ENCODE peak calls at places on chromosomes 6 and 20, in six cellular contexts. T, W, N, B, E and D are unnamed samples.

GRCh38 chr6:142207265-142207877 is 60.3 kb downstream of the VTA1 start:
- DNase-seq in B (no peak), E (peak; percentile 62), T (peak; percentile 60), N (no peak), W (peak; percentile 44), D (no peak)

GRCh38 chr6:146543211-146543939 is at the start of gene RAB32:
- DNase-seq in B (peak; percentile 91), W (peak; percentile 92), N (peak; percentile 82), T (peak; percentile 94), E (peak; percentile 94), D (no peak)

GRCh38 chr20:57586370-57586793 is 25.5 kb downstream of the PCK1 start:
- DNase-seq in W (no peak), E (no peak), B (no peak), T (no peak), N (no peak), D (no peak)

GRCh38 chr20:19114410-19114809 is 98.0 kb upstream of the SLC24A3 start:
- DNase-seq in W (no peak), N (no peak), B (no peak), E (no peak), T (no peak), D (no peak)

GRCh38 chr20:63831696-63832686 is 927 bp upstream of the ZBTB46 start:
- DNase-seq in N (peak; percentile 63), W (peak; percentile 54), B (peak; percentile 66), T (peak; percentile 51), E (no peak), D (peak; percentile 33)

GRCh38 chr20:19083136-19083621 is 129.3 kb upstream of the SLC24A3 start:
- DNase-seq in E (no peak), B (no peak), W (no peak), N (no peak), T (no peak), D (no peak)

GRCh38 chr6:15266423-15266996 is 20.6 kb downstream of the JARID2 start:
- DNase-seq in B (no peak), N (no peak), E (no peak), T (no peak), W (no peak), D (no peak)

GRCh38 chr6:138507977-138508675 is 8.8 kb upstream of the NHSL1 start:
- DNase-seq in N (no peak), E (no peak), B (no peak), W (no peak), T (peak; percentile 50), D (no peak)

GRCh38 chr20:3316131-3316530 is 77.1 kb upstream of the SLC4A11 start:
- DNase-seq in W (no peak), T (no peak), E (no peak), N (no peak), B (no peak), D (no peak)

GRCh38 chr20:49914310-49915117 is 815 bp downstream of the SPATA2 start:
- DNase-seq in N (no peak), W (no peak), E (no peak), B (no peak), T (no peak), D (no peak)

GRCh38 chr20:44728835-44729342 is 13.7 kb downstream of the CCN5 start:
- DNase-seq in E (peak; percentile 62), B (peak; percentile 54), T (peak; percentile 77), N (no peak), W (peak; percentile 99), D (no peak)

GRCh38 chr20:42219005-42219404 is 600.8 kb upstream of the CHD6 start:
- DNase-seq in E (no peak), W (no peak), B (no peak), N (no peak), T (no peak), D (no peak)

GRCh38 chr20:8399963-8400362 is 267.9 kb downstream of the PLCB1 start:
- DNase-seq in N (no peak), T (no peak), E (no peak), B (no peak), W (no peak), D (no peak)

GRCh38 chr6:151197556-151197955 is 42.2 kb upstream of the AKAP12 start:
- DNase-seq in T (no peak), W (no peak), B (no peak), N (no peak), E (no peak), D (no peak)
- TF ChIP-seq CTCF in T (no peak), W (no peak), B (no peak), N (no peak), E (no peak), D (no peak)

DNA sequence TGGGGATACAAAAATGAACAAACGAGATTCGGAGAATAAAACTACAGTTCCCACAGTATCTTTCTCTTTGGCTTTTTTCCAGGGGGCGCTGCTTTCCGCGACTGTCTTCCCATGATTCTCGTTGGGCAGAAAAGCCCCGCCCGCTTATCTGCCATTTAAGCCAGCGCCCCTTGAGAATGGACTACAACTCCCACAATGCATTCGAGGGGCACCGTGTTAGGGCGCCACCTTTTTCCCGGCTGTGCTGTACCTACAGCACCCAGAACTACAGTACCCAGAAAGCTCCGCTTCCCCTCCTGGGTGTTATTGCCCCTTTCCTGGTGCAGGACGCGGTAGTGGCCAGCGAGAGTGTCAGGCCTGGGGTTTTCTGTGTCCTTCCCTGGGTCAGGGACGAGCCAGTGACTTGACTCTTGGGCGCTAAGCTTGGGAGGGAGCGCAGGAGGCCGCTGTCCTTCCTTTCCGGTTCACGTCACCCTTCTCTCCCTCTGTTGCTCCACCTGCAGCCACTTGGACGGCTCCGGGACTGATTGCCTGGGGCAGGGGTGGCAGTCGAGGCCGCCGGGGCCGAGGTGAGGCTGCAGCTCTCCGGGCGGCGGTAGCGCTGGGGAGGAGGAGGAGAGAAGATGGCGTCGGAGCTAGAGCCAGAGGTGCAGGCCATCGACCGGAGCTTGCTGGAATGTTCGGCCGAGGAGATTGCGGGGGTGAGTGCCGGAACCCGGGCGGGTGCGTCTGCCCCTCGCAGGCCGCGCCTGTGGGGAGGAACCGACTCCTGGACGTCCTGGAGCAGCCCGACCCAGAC is at the start of gene UBR2:
- DNase-seq in W (peak; percentile 99), T (peak; percentile 97), N (peak; percentile 89), E (peak; percentile 99), B (peak; percentile 96), D (peak; percentile 73)
- TF ChIP-seq CTCF in W (peak; percentile 55), T (no peak), N (no peak), E (no peak), B (peak; percentile 17), D (no peak)

GRCh38 chr6:97465877-97466710 is 183.1 kb upstream of the MMS22L start:
- DNase-seq in N (no peak), E (no peak), T (no peak), B (no peak), W (no peak), D (no peak)
- TF ChIP-seq CTCF in N (no peak), E (no peak), T (no peak), B (no peak), W (no peak), D (no peak)

GRCh38 chr6:129432738-129433137 is 277.2 kb downstream of the ARHGAP18 start:
- DNase-seq in N (no peak), W (no peak), E (peak; percentile 8), T (no peak), B (no peak), D (no peak)
- TF ChIP-seq CTCF in N (no peak), W (peak; percentile 39), E (peak; percentile 20), T (no peak), B (no peak), D (no peak)

DNA sequence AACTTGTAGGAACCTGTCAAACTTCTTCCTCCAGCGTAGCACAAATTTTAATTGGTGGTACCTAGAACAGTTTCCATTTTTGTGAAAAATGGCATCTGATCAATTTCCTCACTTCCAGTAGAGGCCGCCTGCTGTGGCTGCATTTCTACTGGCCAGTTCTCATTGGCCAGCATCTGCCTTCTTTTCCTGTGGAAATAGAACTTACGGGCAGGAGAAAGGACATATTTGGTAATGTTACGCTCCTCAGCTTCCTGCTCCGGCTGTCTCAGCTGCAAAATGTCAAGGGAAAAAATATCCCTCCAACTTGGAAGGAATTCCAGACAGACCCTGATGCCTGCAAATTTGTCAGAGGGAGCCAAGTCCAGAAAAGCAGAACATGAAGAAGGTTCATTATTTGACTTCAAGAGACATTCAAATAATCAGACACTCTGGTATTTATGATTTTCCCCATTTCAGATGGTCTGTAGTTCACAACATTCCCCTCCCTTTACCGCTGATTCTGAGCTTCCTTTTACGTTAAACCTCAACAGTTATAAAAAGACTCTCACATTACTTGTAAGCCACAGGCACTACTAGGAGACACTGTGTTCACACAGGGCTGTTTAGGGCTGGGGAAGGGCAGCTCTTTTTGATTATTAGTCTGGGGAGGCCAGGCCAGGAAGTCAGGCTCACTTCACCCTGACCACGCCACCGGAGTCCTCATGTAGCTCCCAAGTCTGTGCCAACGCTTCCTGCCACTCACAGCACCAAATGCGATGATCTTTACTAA is 179.5 kb upstream of the CCN2 start:
- DNase-seq in N (no peak), E (peak; percentile 86), W (no peak), T (no peak), B (peak; percentile 40), D (no peak)
- TF ChIP-seq CTCF in N (no peak), E (no peak), W (no peak), T (no peak), B (no peak), D (no peak)

GRCh38 chr6:157760137-157760536 is 62.9 kb upstream of the SNX9 start:
- DNase-seq in W (no peak), N (no peak), E (no peak), B (no peak), T (no peak), D (no peak)
- TF ChIP-seq CTCF in W (no peak), N (no peak), E (no peak), B (no peak), T (no peak), D (no peak)